ENCODE peak calls at places on chromosomes 5 and 9, in seven cellular contexts. D, R, V, Z, S, Y and P are unnamed samples.
A peak's percentile ranks its signal among the peaks of the same experiment; 100 is the strongest.

GRCh38 chr9:130186839-130187522 is 14.8 kb downstream of the NCS1 start:
- DNase-seq in D (no peak), R (peak; percentile 24), V (no peak), Z (no peak), S (no peak), Y (no peak), P (no peak)

GRCh38 chr5:127012933-127013332 is 17.4 kb downstream of the MARCHF3 start:
- DNase-seq in D (no peak), R (peak; percentile 31), V (no peak), Z (no peak), S (no peak), Y (no peak), P (no peak)

GRCh38 chr5:150180241-150181027 is 9.4 kb upstream of the SLC6A7 start:
- DNase-seq in D (no peak), R (no peak), V (no peak), Z (no peak), S (no peak), Y (no peak), P (no peak)

GRCh38 chr5:55036477-55036876 is 12.4 kb downstream of the GZMK start:
- DNase-seq in D (no peak), R (no peak), V (no peak), Z (no peak), S (peak; percentile 8), Y (no peak), P (no peak)

GRCh38 chr9:119268985-119269384 is 100.2 kb downstream of the BRINP1 start:
- DNase-seq in D (no peak), R (no peak), V (no peak), Z (no peak), S (no peak), Y (no peak), P (no peak)

GRCh38 chr9:87292449-87293191 is 205.0 kb upstream of the DAPK1 start:
- DNase-seq in D (no peak), R (no peak), V (no peak), Z (no peak), S (no peak), Y (no peak), P (no peak)

GRCh38 chr9:121883281-121884056 is 209.6 kb downstream of the TTLL11 start:
- DNase-seq in D (no peak), R (no peak), V (no peak), Z (no peak), S (no peak), Y (no peak), P (no peak)

GRCh38 chr9:16625831-16626230 is 244.6 kb downstream of the BNC2 start:
- DNase-seq in D (no peak), R (no peak), V (no peak), Z (no peak), S (no peak), Y (no peak), P (no peak)

GRCh38 chr9:96555567-96556386 is 63.9 kb downstream of the CDC14B start:
- DNase-seq in D (no peak), R (no peak), V (no peak), Z (no peak), S (no peak), Y (no peak), P (no peak)

GRCh38 chr9:36871606-36872005 is 162.5 kb downstream of the PAX5 start:
- DNase-seq in D (no peak), R (no peak), V (no peak), Z (no peak), S (no peak), Y (no peak), P (no peak)

GRCh38 chr9:31535659-31536058 is 848.8 kb upstream of the ACO1 start:
- DNase-seq in D (no peak), R (no peak), V (no peak), Z (no peak), S (no peak), Y (no peak), P (no peak)

GRCh38 chr9:38229123-38229829 is 160.2 kb upstream of the SHB start:
- DNase-seq in D (no peak), R (no peak), V (peak; percentile 33), Z (no peak), S (no peak), Y (no peak), P (no peak)